ENCODE peak calls at places on chromosomes 6 and 20, in seven cellular contexts. One of them, this sample, is unnamed.

GRCh38 chr6:26065952-26066380 is 21.3 kb upstream of the HFE start:
- DNase-seq in H1: no peak
- DNase-seq in SK-N-SH: peak
- DNase-seq in K562: peak
- DNase-seq in HCT116: peak
- DNase-seq in HepG2: peak
- DNase-seq in GM12878: peak
- DNase-seq in this sample: no peak

GRCh38 chr6:128822271-128822670 is 60.7 kb upstream of the LAMA2 start:
- DNase-seq in H1: no peak
- DNase-seq in HCT116: no peak
- DNase-seq in HepG2: no peak
- DNase-seq in SK-N-SH: no peak
- DNase-seq in GM12878: no peak
- DNase-seq in K562: no peak
- DNase-seq in this sample: no peak

GRCh38 chr20:34040300-34041015 is 46.7 kb downstream of the RALY start:
- DNase-seq in H1: no peak
- DNase-seq in K562: no peak
- DNase-seq in GM12878: no peak
- DNase-seq in SK-N-SH: no peak
- DNase-seq in HepG2: no peak
- DNase-seq in HCT116: no peak
- DNase-seq in this sample: no peak

GRCh38 chr6:121142093-121142492 is 192.2 kb downstream of the TBC1D32 start:
- DNase-seq in K562: no peak
- DNase-seq in SK-N-SH: no peak
- DNase-seq in H1: no peak
- DNase-seq in HepG2: no peak
- DNase-seq in GM12878: no peak
- DNase-seq in HCT116: no peak
- DNase-seq in this sample: no peak

GRCh38 chr6:35049885-35050284 is 91.3 kb downstream of the TCP11 start:
- DNase-seq in GM12878: no peak
- DNase-seq in SK-N-SH: peak
- DNase-seq in H1: no peak
- DNase-seq in K562: peak
- DNase-seq in HCT116: no peak
- DNase-seq in HepG2: no peak
- DNase-seq in this sample: no peak

GRCh38 chr6:134503542-134504281 is 185.8 kb upstream of the SGK1 start:
- DNase-seq in SK-N-SH: no peak
- DNase-seq in HepG2: no peak
- DNase-seq in K562: no peak
- DNase-seq in GM12878: no peak
- DNase-seq in HCT116: no peak
- DNase-seq in H1: no peak
- DNase-seq in this sample: no peak

GRCh38 chr20:53914861-53915458 is 155.4 kb downstream of the BCAS1 start:
- DNase-seq in K562: peak
- DNase-seq in HCT116: no peak
- DNase-seq in GM12878: no peak
- DNase-seq in SK-N-SH: peak
- DNase-seq in HepG2: no peak
- DNase-seq in H1: no peak
- DNase-seq in this sample: no peak

GRCh38 chr6:140360651-140361050 is 986.2 kb upstream of the CITED2 start:
- DNase-seq in H1: no peak
- DNase-seq in HepG2: no peak
- DNase-seq in GM12878: no peak
- DNase-seq in K562: no peak
- DNase-seq in SK-N-SH: peak
- DNase-seq in HCT116: no peak
- DNase-seq in this sample: no peak

GRCh38 chr6:108619431-108620197 is 58.9 kb downstream of the FOXO3 start:
- DNase-seq in H1: no peak
- DNase-seq in SK-N-SH: no peak
- DNase-seq in GM12878: no peak
- DNase-seq in HCT116: no peak
- DNase-seq in HepG2: no peak
- DNase-seq in K562: no peak
- DNase-seq in this sample: no peak

GRCh38 chr6:43716099-43716498 is 28.5 kb upstream of the MRPS18A start:
- DNase-seq in H1: no peak
- DNase-seq in K562: no peak
- DNase-seq in GM12878: no peak
- DNase-seq in HCT116: no peak
- DNase-seq in HepG2: no peak
- DNase-seq in SK-N-SH: peak
- DNase-seq in this sample: no peak

GRCh38 chr6:11232177-11232967 is at the start of gene NEDD9:
- DNase-seq in SK-N-SH: peak
- DNase-seq in H1: peak
- DNase-seq in GM12878: peak
- DNase-seq in K562: peak
- DNase-seq in HepG2: peak
- DNase-seq in HCT116: peak
- DNase-seq in this sample: peak

GRCh38 chr6:146590492-146590891 is 8.3 kb upstream of the ADGB start:
- DNase-seq in GM12878: no peak
- DNase-seq in HCT116: no peak
- DNase-seq in H1: no peak
- DNase-seq in K562: no peak
- DNase-seq in HepG2: no peak
- DNase-seq in SK-N-SH: no peak
- DNase-seq in this sample: no peak

GRCh38 chr20:32524871-32525501 is 60.1 kb downstream of the NOL4L start:
- DNase-seq in HCT116: no peak
- DNase-seq in SK-N-SH: peak
- DNase-seq in GM12878: no peak
- DNase-seq in H1: no peak
- DNase-seq in HepG2: no peak
- DNase-seq in K562: no peak
- DNase-seq in this sample: no peak

GRCh38 chr6:54786154-54786553 is 60.4 kb upstream of the FAM83B start:
- DNase-seq in HepG2: no peak
- DNase-seq in SK-N-SH: no peak
- DNase-seq in HCT116: no peak
- DNase-seq in K562: no peak
- DNase-seq in H1: no peak
- DNase-seq in GM12878: no peak
- DNase-seq in this sample: no peak
- TF ChIP-seq SIN3A in HepG2: no peak
- TF ChIP-seq SIN3A in SK-N-SH: no peak
- TF ChIP-seq SIN3A in HCT116: no peak
- TF ChIP-seq SIN3A in K562: no peak
- TF ChIP-seq SIN3A in H1: no peak
- TF ChIP-seq SIN3A in GM12878: no peak
- TF ChIP-seq SIN3A in this sample: no peak

GRCh38 chr6:169251822-169252804 is 1.5 kb downstream of the THBS2 start:
- DNase-seq in SK-N-SH: no peak
- DNase-seq in HepG2: no peak
- DNase-seq in K562: no peak
- DNase-seq in GM12878: no peak
- DNase-seq in H1: peak
- DNase-seq in HCT116: no peak
- DNase-seq in this sample: no peak
- H3K4me3 ChIP-seq in SK-N-SH: peak
- H3K4me3 ChIP-seq in HepG2: no peak
- H3K4me3 ChIP-seq in K562: no peak
- H3K4me3 ChIP-seq in GM12878: no peak
- H3K4me3 ChIP-seq in H1: peak
- H3K4me3 ChIP-seq in HCT116: no peak
- H3K4me3 ChIP-seq in this sample: peak

GRCh38 chr6:135935951-135936601 is 84.6 kb downstream of the PDE7B start:
- DNase-seq in K562: no peak
- DNase-seq in HCT116: no peak
- DNase-seq in H1: no peak
- DNase-seq in SK-N-SH: no peak
- DNase-seq in HepG2: no peak
- DNase-seq in GM12878: no peak
- DNase-seq in this sample: peak
- H3K27ac ChIP-seq in K562: no peak
- H3K27ac ChIP-seq in HCT116: no peak
- H3K27ac ChIP-seq in H1: no peak
- H3K27ac ChIP-seq in SK-N-SH: peak
- H3K27ac ChIP-seq in HepG2: no peak
- H3K27ac ChIP-seq in GM12878: no peak
- H3K27ac ChIP-seq in this sample: peak

GRCh38 chr6:36109092-36109491 is 21.2 kb upstream of the MAPK13 start:
- DNase-seq in HepG2: no peak
- DNase-seq in SK-N-SH: no peak
- DNase-seq in GM12878: no peak
- DNase-seq in K562: no peak
- DNase-seq in H1: no peak
- DNase-seq in HCT116: no peak
- DNase-seq in this sample: no peak
- TF ChIP-seq SIN3A in HepG2: no peak
- TF ChIP-seq SIN3A in SK-N-SH: no peak
- TF ChIP-seq SIN3A in GM12878: no peak
- TF ChIP-seq SIN3A in K562: no peak
- TF ChIP-seq SIN3A in H1: no peak
- TF ChIP-seq SIN3A in HCT116: no peak
- TF ChIP-seq SIN3A in this sample: no peak

This sample was measured in Panc1.